ENCODE peak calls at places on chromosomes 7 and 10, in nine cellular contexts. One of them, this sample, is unnamed. For H3K36me3, the result is how much of the 10 kb centered on the place peaks cover.

GRCh38 chr7:87447251-87447650 is 28.2 kb downstream of the ABCB4 start:
- DNase-seq in spleen: no peak
- DNase-seq in Peyer's patch: no peak
- DNase-seq in ovary: no peak
- DNase-seq in transverse colon: no peak
- DNase-seq in adrenal gland: no peak
- DNase-seq in uterus: no peak
- DNase-seq in K562: no peak
- DNase-seq in H1: no peak
- DNase-seq in this sample: no peak

GRCh38 chr7:42876182-42877068 is 35.4 kb downstream of the C7orf25 start:
- DNase-seq in spleen: no peak
- DNase-seq in Peyer's patch: peak
- DNase-seq in ovary: peak
- DNase-seq in transverse colon: peak
- DNase-seq in adrenal gland: peak
- DNase-seq in uterus: peak
- DNase-seq in K562: peak
- DNase-seq in H1: no peak
- DNase-seq in this sample: peak

GRCh38 chr7:166370-167060 is 25.9 kb upstream of the FAM20C start:
- DNase-seq in spleen: peak
- DNase-seq in Peyer's patch: no peak
- DNase-seq in ovary: no peak
- DNase-seq in transverse colon: no peak
- DNase-seq in adrenal gland: no peak
- DNase-seq in uterus: no peak
- DNase-seq in K562: no peak
- DNase-seq in H1: no peak
- DNase-seq in this sample: peak

GRCh38 chr10:36725581-36726520 is 399.5 kb upstream of the ANKRD30A start:
- DNase-seq in spleen: peak
- DNase-seq in Peyer's patch: no peak
- DNase-seq in ovary: no peak
- DNase-seq in transverse colon: no peak
- DNase-seq in adrenal gland: peak
- DNase-seq in uterus: no peak
- DNase-seq in K562: no peak
- DNase-seq in H1: peak
- DNase-seq in this sample: peak

GRCh38 chr10:132939957-132940790 is 2.2 kb downstream of the CFAP46 start:
- DNase-seq in spleen: peak
- DNase-seq in Peyer's patch: no peak
- DNase-seq in ovary: no peak
- DNase-seq in transverse colon: peak
- DNase-seq in adrenal gland: peak
- DNase-seq in uterus: no peak
- DNase-seq in K562: peak
- DNase-seq in H1: no peak
- DNase-seq in this sample: no peak

GRCh38 chr10:59830601-59831259 is 75.6 kb downstream of the CCDC6 start:
- DNase-seq in spleen: no peak
- DNase-seq in Peyer's patch: no peak
- DNase-seq in ovary: peak
- DNase-seq in transverse colon: peak
- DNase-seq in adrenal gland: peak
- DNase-seq in uterus: peak
- DNase-seq in K562: peak
- DNase-seq in H1: peak
- DNase-seq in this sample: peak

GRCh38 chr7:144454256-144455039 is 51.0 kb upstream of the NOBOX start:
- DNase-seq in spleen: no peak
- DNase-seq in Peyer's patch: no peak
- DNase-seq in ovary: no peak
- DNase-seq in transverse colon: no peak
- DNase-seq in adrenal gland: no peak
- DNase-seq in uterus: no peak
- DNase-seq in K562: no peak
- DNase-seq in H1: no peak
- DNase-seq in this sample: no peak

GRCh38 chr7:44796034-44796503 is 412 bp upstream of the PPIA start:
- DNase-seq in spleen: no peak
- DNase-seq in Peyer's patch: peak
- DNase-seq in ovary: no peak
- DNase-seq in transverse colon: no peak
- DNase-seq in adrenal gland: no peak
- DNase-seq in uterus: no peak
- DNase-seq in K562: no peak
- DNase-seq in H1: peak
- DNase-seq in this sample: no peak

GRCh38 chr7:111802194-111802785 is 240.0 kb upstream of the IMMP2L start:
- DNase-seq in spleen: no peak
- DNase-seq in Peyer's patch: no peak
- DNase-seq in ovary: no peak
- DNase-seq in transverse colon: no peak
- DNase-seq in adrenal gland: no peak
- DNase-seq in uterus: no peak
- DNase-seq in K562: no peak
- DNase-seq in H1: no peak
- DNase-seq in this sample: no peak

GRCh38 chr7:45938626-45939302 is 17.7 kb upstream of the IGFBP3 start:
- DNase-seq in spleen: no peak
- DNase-seq in Peyer's patch: no peak
- DNase-seq in ovary: no peak
- DNase-seq in transverse colon: no peak
- DNase-seq in adrenal gland: no peak
- DNase-seq in uterus: no peak
- DNase-seq in K562: peak
- DNase-seq in H1: no peak
- DNase-seq in this sample: no peak

GRCh38 chr10:74763934-74764591 is 62.3 kb upstream of the KAT6B start:
- DNase-seq in spleen: no peak
- DNase-seq in Peyer's patch: no peak
- DNase-seq in ovary: no peak
- DNase-seq in transverse colon: no peak
- DNase-seq in adrenal gland: no peak
- DNase-seq in uterus: no peak
- DNase-seq in K562: peak
- DNase-seq in H1: no peak
- DNase-seq in this sample: no peak

GRCh38 chr10:132539431-132539839 is 1.8 kb downstream of the INPP5A start:
- DNase-seq in spleen: peak
- DNase-seq in Peyer's patch: peak
- DNase-seq in ovary: peak
- DNase-seq in transverse colon: peak
- DNase-seq in adrenal gland: peak
- DNase-seq in uterus: no peak
- DNase-seq in K562: no peak
- DNase-seq in H1: no peak
- DNase-seq in this sample: peak

GRCh38 chr10:87546221-87546620 is 41.5 kb downstream of the MINPP1 start:
- DNase-seq in spleen: no peak
- DNase-seq in Peyer's patch: no peak
- DNase-seq in ovary: peak
- DNase-seq in transverse colon: no peak
- DNase-seq in adrenal gland: peak
- DNase-seq in uterus: no peak
- DNase-seq in K562: no peak
- DNase-seq in H1: no peak
- DNase-seq in this sample: no peak

GRCh38 chr7:81299272-81299671 is 380.4 kb upstream of the SEMA3C start:
- DNase-seq in spleen: no peak
- DNase-seq in Peyer's patch: no peak
- DNase-seq in ovary: no peak
- DNase-seq in transverse colon: no peak
- DNase-seq in adrenal gland: no peak
- DNase-seq in uterus: no peak
- DNase-seq in K562: no peak
- DNase-seq in H1: no peak
- DNase-seq in this sample: peak

GRCh38 chr10:132461683-132462231 is 64.8 kb downstream of the PWWP2B start:
- DNase-seq in spleen: peak
- DNase-seq in Peyer's patch: no peak
- DNase-seq in ovary: no peak
- DNase-seq in transverse colon: peak
- DNase-seq in adrenal gland: no peak
- DNase-seq in uterus: no peak
- DNase-seq in K562: no peak
- DNase-seq in H1: no peak
- DNase-seq in this sample: no peak

GRCh38 chr7:27123477-27124053 is 7.0 kb downstream of the HOXA4 start:
- DNase-seq in spleen: no peak
- DNase-seq in Peyer's patch: no peak
- DNase-seq in ovary: no peak
- DNase-seq in transverse colon: no peak
- DNase-seq in adrenal gland: no peak
- DNase-seq in uterus: no peak
- DNase-seq in K562: no peak
- DNase-seq in H1: no peak
- DNase-seq in this sample: no peak

GRCh38 chr10:88926484-88927249 is 25.9 kb downstream of the ACTA2 start:
- DNase-seq in spleen: no peak
- DNase-seq in Peyer's patch: no peak
- DNase-seq in ovary: no peak
- DNase-seq in transverse colon: no peak
- DNase-seq in adrenal gland: no peak
- DNase-seq in uterus: no peak
- DNase-seq in K562: no peak
- DNase-seq in H1: no peak
- DNase-seq in this sample: no peak

GRCh38 chr10:98361131-98361633 is 53.8 kb downstream of the PYROXD2 start:
- DNase-seq in spleen: no peak
- DNase-seq in Peyer's patch: peak
- DNase-seq in ovary: peak
- DNase-seq in transverse colon: peak
- DNase-seq in adrenal gland: peak
- DNase-seq in uterus: peak
- DNase-seq in K562: peak
- DNase-seq in H1: no peak
- DNase-seq in this sample: peak

DNA sequence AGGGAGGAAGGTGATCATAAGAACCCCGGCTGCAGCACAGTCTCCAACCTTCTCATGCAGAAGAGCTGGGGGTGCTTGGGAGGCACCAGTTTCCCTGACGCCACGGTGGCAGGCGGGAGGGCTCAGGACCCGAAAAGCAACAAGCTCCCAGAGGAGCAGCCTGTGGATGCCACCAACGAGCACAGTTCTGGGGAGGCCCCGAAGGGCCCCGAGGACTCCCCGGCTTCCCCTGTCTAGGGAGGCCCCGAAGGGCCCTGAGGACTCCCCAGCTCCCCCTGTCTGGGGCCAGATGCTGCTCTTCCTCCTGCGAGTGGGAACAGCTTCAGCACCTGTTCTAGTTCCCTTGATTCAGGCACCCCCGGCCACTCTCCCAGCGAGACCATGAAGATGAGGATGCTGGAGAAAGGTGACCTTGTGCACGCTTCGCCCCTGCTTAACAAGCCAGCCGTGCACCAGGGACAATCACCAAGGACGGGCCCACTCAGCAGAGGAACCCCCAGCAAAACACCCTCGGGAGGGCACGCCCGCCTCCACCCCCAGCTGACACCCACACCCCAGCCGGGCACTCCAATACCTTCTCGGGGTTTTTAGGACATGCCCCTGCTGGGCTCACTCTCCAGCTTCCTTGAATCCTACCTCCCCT is 112.5 kb downstream of the PTPRN2 start:
- DNase-seq in spleen: no peak
- DNase-seq in Peyer's patch: no peak
- DNase-seq in ovary: no peak
- DNase-seq in transverse colon: no peak
- DNase-seq in adrenal gland: no peak
- DNase-seq in uterus: no peak
- DNase-seq in K562: no peak
- DNase-seq in H1: no peak
- DNase-seq in this sample: no peak
- H3K27ac ChIP-seq in spleen: no peak
- H3K27ac ChIP-seq in Peyer's patch: no peak
- H3K27ac ChIP-seq in ovary: no peak
- H3K27ac ChIP-seq in transverse colon: no peak
- H3K27ac ChIP-seq in adrenal gland: no peak
- H3K27ac ChIP-seq in uterus: no peak
- H3K27ac ChIP-seq in K562: no peak
- H3K27ac ChIP-seq in H1: no peak
- H3K27ac ChIP-seq in this sample: no peak

DNA sequence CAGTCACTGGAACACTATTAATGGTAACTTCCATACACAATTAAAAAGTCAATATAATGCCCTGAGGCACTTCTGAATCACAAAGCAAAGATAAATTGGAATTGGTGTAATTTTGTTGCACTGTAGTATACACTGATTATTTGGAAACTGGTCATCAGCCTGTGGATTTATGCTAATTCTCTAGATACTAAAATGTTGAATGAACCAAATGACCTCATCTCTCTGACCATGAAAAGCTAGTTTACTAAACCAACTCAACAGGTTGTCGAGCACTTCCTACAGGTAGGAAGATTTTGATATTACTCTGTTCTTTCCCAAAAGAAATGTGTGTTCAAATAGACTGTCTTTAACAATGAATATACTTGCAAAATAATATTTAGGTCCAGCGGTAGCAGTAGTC is 5.3 kb downstream of the NRP1 start:
- DNase-seq in spleen: no peak
- DNase-seq in Peyer's patch: no peak
- DNase-seq in ovary: no peak
- DNase-seq in transverse colon: no peak
- DNase-seq in adrenal gland: no peak
- DNase-seq in uterus: no peak
- DNase-seq in K562: no peak
- DNase-seq in H1: no peak
- DNase-seq in this sample: no peak
- H3K36me3 ChIP-seq in spleen: under half
- H3K36me3 ChIP-seq in Peyer's patch: under half
- H3K36me3 ChIP-seq in ovary: under half
- H3K36me3 ChIP-seq in transverse colon: under half
- H3K36me3 ChIP-seq in adrenal gland: under half
- H3K36me3 ChIP-seq in uterus: under half
- H3K36me3 ChIP-seq in K562: under half
- H3K36me3 ChIP-seq in H1: under half
- H3K36me3 ChIP-seq in this sample: under half

GRCh38 chr7:12056977-12057376 is 154.1 kb upstream of the TMEM106B start:
- DNase-seq in spleen: no peak
- DNase-seq in Peyer's patch: no peak
- DNase-seq in ovary: no peak
- DNase-seq in transverse colon: no peak
- DNase-seq in adrenal gland: no peak
- DNase-seq in uterus: no peak
- DNase-seq in K562: no peak
- DNase-seq in H1: no peak
- DNase-seq in this sample: no peak
- TF ChIP-seq POLR2A in spleen: no peak
- TF ChIP-seq POLR2A in Peyer's patch: no peak
- TF ChIP-seq POLR2A in ovary: no peak
- TF ChIP-seq POLR2A in transverse colon: no peak
- TF ChIP-seq POLR2A in adrenal gland: no peak
- TF ChIP-seq POLR2A in uterus: no peak
- TF ChIP-seq POLR2A in K562: no peak
- TF ChIP-seq POLR2A in H1: no peak
- TF ChIP-seq POLR2A in this sample: no peak

DNA sequence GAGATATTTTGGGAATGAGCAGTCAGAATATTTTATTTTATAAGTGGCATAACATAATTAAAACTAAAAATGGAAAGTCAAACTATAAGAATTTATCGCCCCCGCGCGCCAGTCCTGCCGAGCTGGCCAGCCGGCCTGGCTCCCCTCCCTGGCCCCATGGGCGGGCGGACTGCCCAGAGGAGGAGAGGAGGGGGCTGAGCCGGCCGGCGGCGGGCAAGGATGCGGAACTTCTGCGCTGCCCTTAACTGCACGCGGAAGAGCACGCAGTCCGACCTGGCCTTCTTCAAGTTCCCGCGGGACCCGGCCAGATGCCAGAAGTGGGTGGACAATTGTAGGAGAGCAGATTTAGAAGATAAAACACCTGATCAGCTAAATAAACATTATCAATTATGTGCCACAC is 96.8 kb downstream of the DKK1 start:
- DNase-seq in spleen: peak
- DNase-seq in Peyer's patch: no peak
- DNase-seq in ovary: no peak
- DNase-seq in transverse colon: no peak
- DNase-seq in adrenal gland: no peak
- DNase-seq in uterus: no peak
- DNase-seq in K562: no peak
- DNase-seq in H1: no peak
- DNase-seq in this sample: no peak
- H3K27ac ChIP-seq in spleen: no peak
- H3K27ac ChIP-seq in Peyer's patch: no peak
- H3K27ac ChIP-seq in ovary: no peak
- H3K27ac ChIP-seq in transverse colon: no peak
- H3K27ac ChIP-seq in adrenal gland: no peak
- H3K27ac ChIP-seq in uterus: no peak
- H3K27ac ChIP-seq in K562: no peak
- H3K27ac ChIP-seq in H1: no peak
- H3K27ac ChIP-seq in this sample: no peak

This sample was measured in body of pancreas.